ENCODE peak calls at places on chromosomes 3 and 15, in four cellular contexts. One of them, this sample, is unnamed.

GRCh38 chr3:51718547-51719412 is 11.9 kb downstream of the GRM2 start:
- DNase-seq in GM23248: peak
- DNase-seq in GM23338: peak
- DNase-seq in fibroblast of lung: peak
- DNase-seq in this sample: peak

GRCh38 chr3:170642882-170643601 is 57.2 kb upstream of the SLC7A14 start:
- DNase-seq in GM23248: no peak
- DNase-seq in fibroblast of lung: no peak
- DNase-seq in GM23338: no peak
- DNase-seq in this sample: no peak

GRCh38 chr15:79171320-79172031 is 80.9 kb upstream of the RASGRF1 start:
- DNase-seq in fibroblast of lung: no peak
- DNase-seq in GM23248: no peak
- DNase-seq in GM23338: no peak
- DNase-seq in this sample: no peak

GRCh38 chr3:113697192-113698090 is 999 bp upstream of the USF3 start:
- DNase-seq in GM23248: peak
- DNase-seq in fibroblast of lung: no peak
- DNase-seq in GM23338: peak
- DNase-seq in this sample: peak

GRCh38 chr3:331881-332280 is 135.3 kb downstream of the CHL1 start:
- DNase-seq in fibroblast of lung: peak
- DNase-seq in GM23338: no peak
- DNase-seq in GM23248: no peak
- DNase-seq in this sample: no peak

GRCh38 chr3:127211118-127212060 is 18.5 kb downstream of the PRR23E start:
- DNase-seq in GM23338: no peak
- DNase-seq in GM23248: no peak
- DNase-seq in fibroblast of lung: no peak
- DNase-seq in this sample: no peak

GRCh38 chr3:69328903-69329302 is 57.0 kb downstream of the FRMD4B start:
- DNase-seq in GM23338: no peak
- DNase-seq in fibroblast of lung: no peak
- DNase-seq in GM23248: no peak
- DNase-seq in this sample: no peak

GRCh38 chr3:71177375-71177774 is 406.2 kb downstream of the FOXP1 start:
- DNase-seq in fibroblast of lung: no peak
- DNase-seq in GM23338: no peak
- DNase-seq in GM23248: no peak
- DNase-seq in this sample: no peak

GRCh38 chr15:51327081-51327480 is 11.3 kb downstream of the CYP19A1 start:
- DNase-seq in fibroblast of lung: no peak
- DNase-seq in GM23338: no peak
- DNase-seq in GM23248: no peak
- DNase-seq in this sample: no peak

GRCh38 chr3:45475145-45475544 is 86.8 kb downstream of the LARS2 start:
- DNase-seq in GM23338: no peak
- DNase-seq in GM23248: no peak
- DNase-seq in fibroblast of lung: no peak
- DNase-seq in this sample: no peak

GRCh38 chr15:59169337-59169736 is 37.3 kb upstream of the LDHAL6B start:
- DNase-seq in GM23248: peak
- DNase-seq in fibroblast of lung: peak
- DNase-seq in GM23338: no peak
- DNase-seq in this sample: peak

GRCh38 chr3:184755315-184755731 is 43.5 kb upstream of the MAGEF1 start:
- DNase-seq in GM23338: no peak
- DNase-seq in GM23248: no peak
- DNase-seq in fibroblast of lung: no peak
- DNase-seq in this sample: no peak
- H2AFZ ChIP-seq in GM23338: no peak
- H2AFZ ChIP-seq in GM23248: no peak
- H2AFZ ChIP-seq in fibroblast of lung: no peak
- H2AFZ ChIP-seq in this sample: no peak

GRCh38 chr3:181838940-181839914 is 127.5 kb downstream of the SOX2 start:
- DNase-seq in GM23248: no peak
- DNase-seq in GM23338: no peak
- DNase-seq in fibroblast of lung: peak
- DNase-seq in this sample: no peak
- H2AFZ ChIP-seq in GM23248: no peak
- H2AFZ ChIP-seq in GM23338: peak
- H2AFZ ChIP-seq in fibroblast of lung: no peak
- H2AFZ ChIP-seq in this sample: no peak

GRCh38 chr15:94199725-94200124 is 31.6 kb upstream of the MCTP2 start:
- DNase-seq in fibroblast of lung: no peak
- DNase-seq in GM23248: no peak
- DNase-seq in GM23338: no peak
- DNase-seq in this sample: no peak
- H2AFZ ChIP-seq in fibroblast of lung: no peak
- H2AFZ ChIP-seq in GM23248: no peak
- H2AFZ ChIP-seq in GM23338: no peak
- H2AFZ ChIP-seq in this sample: no peak

GRCh38 chr3:100403956-100404548 is 2.7 kb downstream of the LNP1 start:
- DNase-seq in GM23248: no peak
- DNase-seq in GM23338: no peak
- DNase-seq in fibroblast of lung: no peak
- DNase-seq in this sample: no peak
- H2AFZ ChIP-seq in GM23248: no peak
- H2AFZ ChIP-seq in GM23338: no peak
- H2AFZ ChIP-seq in fibroblast of lung: peak
- H2AFZ ChIP-seq in this sample: no peak

DNA sequence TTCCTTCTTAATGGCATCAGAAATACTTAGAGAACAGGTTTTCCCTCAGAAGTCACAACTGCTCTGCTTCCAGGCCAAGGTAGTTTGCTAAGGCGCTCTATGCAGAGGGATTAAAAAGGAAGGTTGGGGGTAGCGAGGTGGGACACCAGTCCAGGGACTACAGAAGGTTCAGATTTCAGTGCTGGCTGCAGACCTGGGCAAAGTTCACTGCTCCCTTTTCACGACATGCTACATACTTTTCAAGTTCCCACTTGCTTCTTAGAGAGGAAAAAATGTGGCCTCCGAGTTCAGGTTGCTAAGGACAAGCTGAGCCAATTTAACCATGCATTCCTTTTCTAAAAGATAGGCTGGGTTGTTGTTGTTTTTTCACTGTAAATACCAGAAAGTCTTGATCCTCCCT is 158.7 kb upstream of the NR2F2 start:
- DNase-seq in GM23338: peak
- DNase-seq in GM23248: no peak
- DNase-seq in fibroblast of lung: peak
- DNase-seq in this sample: no peak
- H2AFZ ChIP-seq in GM23338: no peak
- H2AFZ ChIP-seq in GM23248: no peak
- H2AFZ ChIP-seq in fibroblast of lung: no peak
- H2AFZ ChIP-seq in this sample: no peak